ENCODE peak calls at places on chromosomes 13 and 19, in five cellular contexts. S, D, Q, K and V are unnamed samples.

GRCh38 chr13:37648604-37649003 is 50.0 kb upstream of the POSTN start:
- DNase-seq in S (no peak), D (no peak), Q (no peak), K (no peak), V (no peak)

GRCh38 chr19:54162241-54162805 is 2.8 kb upstream of the LENG1 start:
- DNase-seq in S (peak), D (peak), Q (peak), K (peak), V (peak)

GRCh38 chr13:110254751-110255553 is 52.0 kb downstream of the COL4A1 start:
- DNase-seq in S (no peak), D (no peak), Q (no peak), K (no peak), V (no peak)

GRCh38 chr19:952680-953500 is 27.1 kb downstream of the ARID3A start:
- DNase-seq in S (no peak), D (no peak), Q (no peak), K (peak), V (no peak)

GRCh38 chr19:50266896-50267295 is 62.3 kb downstream of the KCNC3 start:
- DNase-seq in S (peak), D (peak), Q (no peak), K (no peak), V (no peak)

GRCh38 chr19:5579697-5580096 is 11.9 kb upstream of the TINCR start:
- DNase-seq in S (no peak), D (no peak), Q (no peak), K (no peak), V (no peak)

GRCh38 chr13:27971236-27971645 is 2.1 kb upstream of the CDX2 start:
- DNase-seq in S (no peak), D (no peak), Q (no peak), K (no peak), V (no peak)

GRCh38 chr19:1873524-1874473 is 10.4 kb upstream of the KLF16 start:
- DNase-seq in S (no peak), D (no peak), Q (peak), K (no peak), V (no peak)

GRCh38 chr13:32334676-32335075 is 19.4 kb downstream of the BRCA2 start:
- DNase-seq in S (no peak), D (no peak), Q (no peak), K (no peak), V (no peak)

GRCh38 chr13:53783466-53783865 is 754.9 kb downstream of the OLFM4 start:
- DNase-seq in S (no peak), D (no peak), Q (no peak), K (no peak), V (no peak)

GRCh38 chr19:43620061-43621001 is 902 bp upstream of the ZNF428 start:
- DNase-seq in S (no peak), D (no peak), Q (no peak), K (no peak), V (no peak)

GRCh38 chr19:13778847-13779246 is 4.6 kb downstream of the C19orf53 start:
- DNase-seq in S (no peak), D (no peak), Q (no peak), K (no peak), V (no peak)

GRCh38 chr13:62139597-62139996 is 723.9 kb upstream of the PCDH20 start:
- DNase-seq in S (no peak), D (no peak), Q (no peak), K (no peak), V (no peak)

GRCh38 chr19:17888260-17888659 is 16.5 kb downstream of the SLC5A5 start:
- DNase-seq in S (no peak), D (no peak), Q (no peak), K (no peak), V (no peak)

GRCh38 chr19:5788422-5788821 is 2.5 kb downstream of the DUS3L start:
- DNase-seq in S (no peak), D (no peak), Q (no peak), K (no peak), V (no peak)

GRCh38 chr13:50236898-50237318 is 221.7 kb downstream of the KCNRG start:
- DNase-seq in S (no peak), D (peak), Q (no peak), K (peak), V (no peak)

GRCh38 chr19:39078436-39079200 is 5.5 kb upstream of the ACP7 start:
- DNase-seq in S (peak), D (peak), Q (peak), K (no peak), V (no peak)

GRCh38 chr19:8116437-8117293 is 32.7 kb downstream of the FBN3 start:
- DNase-seq in S (no peak), D (no peak), Q (no peak), K (no peak), V (no peak)

GRCh38 chr19:51166846-51167490 is 24.9 kb downstream of the SIGLEC7 start:
- DNase-seq in S (no peak), D (no peak), Q (no peak), K (peak), V (peak)